ENCODE peak calls at places on chromosomes 2 and 18, in ten cellular contexts. B, X, C, H, G, Z, J, N, O and U are unnamed samples.
A peak's percentile ranks its signal among the peaks of the same experiment; 100 is the strongest.

GRCh38 chr18:49094136-49094535 is 143.4 kb upstream of the SMAD7 start:
- DNase-seq in B (no peak), X (no peak), C (no peak), H (no peak), G (peak; percentile 30), Z (no peak), J (no peak), N (no peak), O (peak; percentile 86), U (no peak)

GRCh38 chr2:230124792-230125452 is 56.2 kb upstream of the SLC16A14 start:
- DNase-seq in B (peak; percentile 25), X (no peak), C (no peak), H (no peak), G (no peak), Z (peak; percentile 10), J (peak; percentile 85), N (no peak), O (no peak), U (no peak)

GRCh38 chr2:230669386-230669935 is 43.2 kb upstream of the CAB39 start:
- DNase-seq in B (no peak), X (no peak), C (no peak), H (no peak), G (no peak), Z (no peak), J (no peak), N (no peak), O (no peak), U (no peak)

GRCh38 chr2:95009009-95009760 is 16.3 kb upstream of the MAL start:
- DNase-seq in B (no peak), X (no peak), C (no peak), H (no peak), G (no peak), Z (no peak), J (peak; percentile 37), N (no peak), O (no peak), U (no peak)

GRCh38 chr18:49560277-49561126 is 1.4 kb upstream of the LIPG start:
- DNase-seq in B (peak; percentile 62), X (no peak), C (peak; percentile 27), H (no peak), G (no peak), Z (no peak), J (no peak), N (no peak), O (peak; percentile 22), U (no peak)

GRCh38 chr2:240643811-240644150 is 18.5 kb downstream of the GPR35 start:
- DNase-seq in B (no peak), X (no peak), C (no peak), H (no peak), G (no peak), Z (no peak), J (no peak), N (no peak), O (no peak), U (no peak)

GRCh38 chr2:55097462-55098410 is 47.5 kb upstream of the RTN4 start:
- DNase-seq in B (no peak), X (no peak), C (peak; percentile 40), H (peak; percentile 39), G (peak; percentile 54), Z (no peak), J (no peak), N (no peak), O (peak; percentile 60), U (peak; percentile 79)

GRCh38 chr2:196711625-196712024 is 72.1 kb downstream of the CCDC150 start:
- DNase-seq in B (no peak), X (no peak), C (no peak), H (no peak), G (no peak), Z (no peak), J (no peak), N (no peak), O (no peak), U (no peak)

GRCh38 chr18:63155910-63156773 is 163.4 kb downstream of the BCL2 start:
- DNase-seq in B (peak; percentile 38), X (no peak), C (no peak), H (no peak), G (no peak), Z (no peak), J (no peak), N (no peak), O (no peak), U (no peak)

GRCh38 chr2:2901384-2902345 is 476.0 kb downstream of the EIPR1 start:
- DNase-seq in B (no peak), X (no peak), C (no peak), H (no peak), G (no peak), Z (no peak), J (no peak), N (no peak), O (no peak), U (no peak)

GRCh38 chr2:160719116-160719515 is 225.5 kb upstream of the RBMS1 start:
- DNase-seq in B (no peak), X (no peak), C (no peak), H (no peak), G (no peak), Z (no peak), J (no peak), N (no peak), O (peak; percentile 14), U (no peak)

GRCh38 chr18:8507881-8508280 is 101.4 kb upstream of the RAB12 start:
- DNase-seq in B (no peak), X (no peak), C (no peak), H (no peak), G (peak; percentile 79), Z (no peak), J (no peak), N (no peak), O (no peak), U (no peak)

GRCh38 chr2:221969087-221969829 is 329.5 kb downstream of the PAX3 start:
- DNase-seq in B (peak; percentile 26), X (peak; percentile 27), C (no peak), H (peak; percentile 37), G (peak; percentile 69), Z (peak; percentile 0), J (no peak), N (peak; percentile 3), O (peak; percentile 50), U (peak; percentile 56)

GRCh38 chr2:235384624-235385023 is 109.2 kb upstream of the AGAP1 start:
- DNase-seq in B (no peak), X (peak; percentile 47), C (no peak), H (no peak), G (no peak), Z (peak; percentile 83), J (no peak), N (no peak), O (no peak), U (no peak)

GRCh38 chr18:35910327-35910726 is 62.2 kb upstream of the RMP24 start:
- DNase-seq in B (no peak), X (no peak), C (no peak), H (no peak), G (no peak), Z (no peak), J (no peak), N (no peak), O (no peak), U (no peak)

GRCh38 chr2:70340921-70341765 is 39.3 kb upstream of the FAM136A start:
- DNase-seq in B (peak; percentile 47), X (peak; percentile 47), C (no peak), H (peak; percentile 60), G (peak; percentile 55), Z (no peak), J (no peak), N (no peak), O (peak; percentile 44), U (peak; percentile 44)

GRCh38 chr2:239337122-239337876 is 63.5 kb downstream of the HDAC4 start:
- DNase-seq in B (no peak), X (no peak), C (no peak), H (no peak), G (no peak), Z (no peak), J (no peak), N (no peak), O (no peak), U (peak; percentile 12)

GRCh38 chr2:106566050-106566449 is 78.9 kb downstream of the CD8B2 start:
- DNase-seq in B (no peak), X (no peak), C (no peak), H (no peak), G (no peak), Z (no peak), J (no peak), N (no peak), O (no peak), U (no peak)

GRCh38 chr2:71716697-71717624 is 263.6 kb downstream of the DYSF start:
- DNase-seq in B (peak; percentile 49), X (no peak), C (peak; percentile 97), H (peak; percentile 13), G (peak; percentile 71), Z (no peak), J (peak; percentile 83), N (peak; percentile 10), O (peak; percentile 76), U (peak; percentile 51)

GRCh38 chr2:143807192-143807591 is 678.0 kb downstream of the ARHGAP15 start:
- DNase-seq in B (no peak), X (no peak), C (no peak), H (no peak), G (no peak), Z (no peak), J (no peak), N (no peak), O (no peak), U (no peak)

GRCh38 chr18:36120297-36120696 is 8.8 kb downstream of the SLC39A6 start:
- DNase-seq in B (no peak), X (no peak), C (no peak), H (no peak), G (no peak), Z (no peak), J (no peak), N (no peak), O (no peak), U (no peak)

GRCh38 chr2:27754831-27755230 is 16.7 kb upstream of the MRPL33 start:
- DNase-seq in B (no peak), X (no peak), C (no peak), H (no peak), G (no peak), Z (no peak), J (no peak), N (no peak), O (no peak), U (no peak)

GRCh38 chr2:61620244-61621159 is 82.3 kb upstream of the XPO1 start:
- DNase-seq in B (no peak), X (no peak), C (no peak), H (peak; percentile 82), G (peak; percentile 88), Z (no peak), J (no peak), N (no peak), O (peak; percentile 60), U (no peak)

GRCh38 chr2:179579744-179580143 is 281.7 kb downstream of the ZNF385B start:
- DNase-seq in B (no peak), X (no peak), C (no peak), H (no peak), G (no peak), Z (no peak), J (no peak), N (no peak), O (peak; percentile 33), U (no peak)

GRCh38 chr18:30457156-30457555 is 585.4 kb downstream of the DSC3 start:
- DNase-seq in B (no peak), X (no peak), C (no peak), H (no peak), G (no peak), Z (no peak), J (no peak), N (no peak), O (no peak), U (no peak)

GRCh38 chr2:225756198-225756597 is 356.7 kb downstream of the NYAP2 start:
- DNase-seq in B (no peak), X (no peak), C (no peak), H (no peak), G (peak; percentile 25), Z (no peak), J (no peak), N (no peak), O (no peak), U (peak; percentile 6)

GRCh38 chr2:240060977-240061591 is 7.8 kb upstream of the OR6B3 start:
- DNase-seq in B (peak; percentile 77), X (no peak), C (no peak), H (peak; percentile 59), G (peak; percentile 67), Z (no peak), J (no peak), N (no peak), O (peak; percentile 68), U (peak; percentile 68)

GRCh38 chr18:50218432-50219197 is 23.7 kb upstream of the MYO5B start:
- DNase-seq in B (peak; percentile 83), X (no peak), C (no peak), H (peak; percentile 40), G (peak; percentile 36), Z (no peak), J (no peak), N (no peak), O (peak; percentile 37), U (peak; percentile 43)